ENCODE peak calls at places on chromosome 18, in five cellular contexts. J is psoas muscle; D is NCI-H2171 treated with DMSO at 0.1 percent for 48 hours; V is tibial artery; C is naive thymus-derived CD4-positive, alpha-beta T cell. S is an unnamed sample.

GRCh38 chr18:57727952-57728807 is 74.9 kb downstream of the ATP8B1 start:
- DNase-seq in J (no peak), C (no peak), D (no peak), V (no peak), S (peak)

GRCh38 chr18:79571221-79572092 is 108.1 kb upstream of the CTDP1 start:
- DNase-seq in C (no peak), D (no peak), V (peak), J (peak), S (no peak)

GRCh38 chr18:57803119-57803969 is at the start of gene ATP8B1:
- DNase-seq in D (no peak), J (peak), C (no peak), V (peak), S (peak)

GRCh38 chr18:31042391-31043181 is at the start of gene DSC3:
- DNase-seq in V (peak), J (peak), D (no peak), C (no peak), S (no peak)

GRCh38 chr18:53698907-53699306 is 525.6 kb downstream of the MBD2 start:
- DNase-seq in C (no peak), V (no peak), J (no peak), D (peak), S (peak)

GRCh38 chr18:67104700-67105284 is 411.7 kb downstream of the DSEL start:
- DNase-seq in C (peak), J (peak), D (peak), V (no peak), S (peak)

GRCh38 chr18:79961527-79962291 is 2.7 kb upstream of the HSBP1L1 start:
- DNase-seq in D (no peak), V (no peak), C (no peak), J (no peak), S (no peak)

GRCh38 chr18:36020174-36020711 is 47.1 kb downstream of the RPRD1A start:
- DNase-seq in V (no peak), D (no peak), C (no peak), J (no peak), S (no peak)

GRCh38 chr18:8630546-8630945 is 21.3 kb downstream of the RAB12 start:
- DNase-seq in J (no peak), V (no peak), D (no peak), C (no peak), S (no peak)

GRCh38 chr18:48915621-48916425 is 34.9 kb downstream of the SMAD7 start:
- DNase-seq in D (no peak), V (peak), C (no peak), J (no peak), S (no peak)

GRCh38 chr18:3447895-3448844 is 1.8 kb upstream of the TGIF1 start:
- DNase-seq in D (peak), J (peak), V (peak), C (peak), S (peak)

GRCh38 chr18:71529708-71530303 is 1014.3 kb downstream of the CBLN2 start:
- DNase-seq in C (no peak), D (no peak), J (no peak), V (no peak), S (no peak)

GRCh38 chr18:8988262-8988871 is 114.1 kb upstream of the NDUFV2 start:
- DNase-seq in D (peak), C (peak), J (peak), V (peak), S (peak)

GRCh38 chr18:49931760-49932159 is 118.4 kb upstream of the ACAA2 start:
- DNase-seq in V (no peak), J (no peak), D (no peak), C (no peak), S (no peak)

GRCh38 chr18:48098538-48098937 is 168.1 kb upstream of the SMAD2 start:
- DNase-seq in D (no peak), J (no peak), C (no peak), V (no peak), S (no peak)

GRCh38 chr18:79958981-79959380 is 5.5 kb upstream of the HSBP1L1 start:
- DNase-seq in D (no peak), J (no peak), C (no peak), V (no peak), S (no peak)

GRCh38 chr18:51952844-51953243 is 387.2 kb upstream of the DCC start:
- DNase-seq in J (no peak), D (no peak), C (no peak), V (no peak), S (no peak)

GRCh38 chr18:63970803-63971191 is 916 bp downstream of the SERPINB8 start:
- DNase-seq in C (no peak), V (peak), D (no peak), J (peak), S (peak)

GRCh38 chr18:424071-424868 is 76.2 kb downstream of the COLEC12 start:
- DNase-seq in V (no peak), D (no peak), J (no peak), C (no peak), S (no peak)

GRCh38 chr18:79383388-79384056 is 12.2 kb upstream of the NFATC1 start:
- DNase-seq in C (no peak), D (no peak), J (peak), V (no peak), S (no peak)

GRCh38 chr18:2433366-2433765 is 137.9 kb downstream of the METTL4 start:
- DNase-seq in J (no peak), D (no peak), V (no peak), C (no peak), S (no peak)

GRCh38 chr18:79459946-79460345 is 64.2 kb downstream of the NFATC1 start:
- DNase-seq in C (no peak), V (no peak), J (no peak), D (no peak), S (no peak)

GRCh38 chr18:10401489-10401888 is 52.9 kb upstream of the APCDD1 start:
- DNase-seq in C (no peak), V (no peak), D (no peak), J (no peak), S (peak)

GRCh38 chr18:55328301-55328700 is 259.7 kb downstream of the TCF4 start:
- DNase-seq in D (no peak), J (no peak), V (no peak), C (no peak), S (no peak)

GRCh38 chr18:59971871-59972270 is 72.1 kb downstream of the PMAIP1 start:
- DNase-seq in D (no peak), C (no peak), J (no peak), V (no peak), S (no peak)

GRCh38 chr18:49976810-49977209 is 163.5 kb upstream of the ACAA2 start:
- DNase-seq in D (peak), V (no peak), C (no peak), J (no peak), S (no peak)